ENCODE peak calls at places on chromosome 5, in six cellular contexts. S, K, Z, G, U and Y are unnamed samples.

GRCh38 chr5:26757941-26758340 is 280.4 kb downstream of the CDH9 start:
- DNase-seq in S (no peak), K (no peak), Z (no peak), G (no peak), U (no peak), Y (no peak)

GRCh38 chr5:131109540-131110255 is 55.4 kb downstream of the HINT1 start:
- DNase-seq in S (no peak), K (peak), Z (no peak), G (no peak), U (no peak), Y (no peak)

GRCh38 chr5:137668574-137669093 is 67.3 kb downstream of the KLHL3 start:
- DNase-seq in S (no peak), K (no peak), Z (peak), G (no peak), U (no peak), Y (no peak)

GRCh38 chr5:55104966-55105701 is 2.7 kb downstream of the GZMA start:
- DNase-seq in S (no peak), K (no peak), Z (peak), G (no peak), U (no peak), Y (no peak)

GRCh38 chr5:149860801-149861322 is 83.7 kb downstream of the PDE6A start:
- DNase-seq in S (no peak), K (no peak), Z (no peak), G (peak), U (no peak), Y (peak)

GRCh38 chr5:148998174-148998797 is 64.6 kb downstream of the SH3TC2 start:
- DNase-seq in S (no peak), K (peak), Z (peak), G (no peak), U (no peak), Y (peak)

GRCh38 chr5:96709152-96709821 is 47.1 kb downstream of the CAST start:
- DNase-seq in S (no peak), K (no peak), Z (no peak), G (no peak), U (no peak), Y (no peak)

GRCh38 chr5:93735378-93735777 is 6.0 kb downstream of the POU5F2 start:
- DNase-seq in S (no peak), K (no peak), Z (no peak), G (no peak), U (no peak), Y (no peak)

GRCh38 chr5:151031554-151031953 is 11.2 kb downstream of the GPX3 start:
- DNase-seq in S (no peak), K (no peak), Z (no peak), G (no peak), U (no peak), Y (no peak)

GRCh38 chr5:81779125-81779934 is 28.4 kb upstream of the SSBP2 start:
- DNase-seq in S (peak), K (no peak), Z (no peak), G (peak), U (peak), Y (peak)

GRCh38 chr5:167684251-167684650 is 607.2 kb upstream of the WWC1 start:
- DNase-seq in S (no peak), K (no peak), Z (no peak), G (no peak), U (no peak), Y (no peak)

GRCh38 chr5:144427871-144428270 is 257.2 kb downstream of the KCTD16 start:
- DNase-seq in S (no peak), K (no peak), Z (no peak), G (no peak), U (no peak), Y (no peak)

GRCh38 chr5:112917453-112918005 is 4.5 kb downstream of the REEP5 start:
- DNase-seq in S (no peak), K (no peak), Z (no peak), G (no peak), U (no peak), Y (no peak)

GRCh38 chr5:128053291-128053954 is 30.1 kb upstream of the SLC12A2 start:
- DNase-seq in S (no peak), K (no peak), Z (no peak), G (no peak), U (no peak), Y (no peak)

GRCh38 chr5:173329370-173330150 is 1.3 kb upstream of the STC2 start:
- DNase-seq in S (no peak), K (no peak), Z (no peak), G (no peak), U (no peak), Y (no peak)

GRCh38 chr5:148636353-148636752 is 18.0 kb downstream of the HTR4 start:
- DNase-seq in S (no peak), K (no peak), Z (no peak), G (no peak), U (no peak), Y (no peak)

GRCh38 chr5:74116266-74116665 is 490.3 kb downstream of the ARHGEF28 start:
- DNase-seq in S (no peak), K (no peak), Z (peak), G (no peak), U (no peak), Y (no peak)

GRCh38 chr5:158483202-158483870 is 616.4 kb downstream of the EBF1 start:
- DNase-seq in S (no peak), K (no peak), Z (no peak), G (no peak), U (no peak), Y (no peak)

GRCh38 chr5:7762267-7762666 is 88.7 kb downstream of the CFAP90 start:
- DNase-seq in S (no peak), K (no peak), Z (peak), G (no peak), U (no peak), Y (no peak)

GRCh38 chr5:58114324-58114723 is 345.6 kb downstream of the PLK2 start:
- DNase-seq in S (no peak), K (no peak), Z (no peak), G (no peak), U (no peak), Y (no peak)

GRCh38 chr5:139895647-139896046 is 100.0 kb downstream of the PSD2 start:
- DNase-seq in S (no peak), K (no peak), Z (no peak), G (peak), U (no peak), Y (no peak)

GRCh38 chr5:181283347-181283746 is 22.4 kb upstream of the TRIM52 start:
- DNase-seq in S (no peak), K (no peak), Z (no peak), G (no peak), U (no peak), Y (no peak)

GRCh38 chr5:170783498-170784247 is at the start of gene GABRP:
- DNase-seq in S (peak), K (no peak), Z (no peak), G (no peak), U (no peak), Y (no peak)

GRCh38 chr5:3602713-3603502 is 7.3 kb downstream of the IRX1 start:
- DNase-seq in S (peak), K (no peak), Z (no peak), G (no peak), U (no peak), Y (peak)

GRCh38 chr5:77852068-77852513 is 76.0 kb upstream of the TBCA start:
- DNase-seq in S (no peak), K (no peak), Z (peak), G (no peak), U (no peak), Y (no peak)

GRCh38 chr5:41921874-41922273 is 3.2 kb upstream of the FBXO4 start:
- DNase-seq in S (no peak), K (no peak), Z (no peak), G (no peak), U (no peak), Y (no peak)

GRCh38 chr5:41924526-41924871 is 582 bp upstream of the FBXO4 start:
- DNase-seq in S (no peak), K (no peak), Z (no peak), G (no peak), U (no peak), Y (no peak)

GRCh38 chr5:41925555-41925946 is 470 bp downstream of the FBXO4 start:
- DNase-seq in S (peak), K (peak), Z (no peak), G (peak), U (peak), Y (peak)

GRCh38 chr5:41927604-41928003 is 2.5 kb downstream of the FBXO4 start:
- DNase-seq in S (no peak), K (no peak), Z (no peak), G (no peak), U (no peak), Y (no peak)

GRCh38 chr5:41924872-41925554 is at the start of gene FBXO4:
- DNase-seq in S (peak), K (peak), Z (peak), G (peak), U (peak), Y (peak)
- TF ChIP-seq EP300 in S (no peak), K (no peak), Z (no peak), G (peak), U (no peak), Y (no peak)

DNA sequence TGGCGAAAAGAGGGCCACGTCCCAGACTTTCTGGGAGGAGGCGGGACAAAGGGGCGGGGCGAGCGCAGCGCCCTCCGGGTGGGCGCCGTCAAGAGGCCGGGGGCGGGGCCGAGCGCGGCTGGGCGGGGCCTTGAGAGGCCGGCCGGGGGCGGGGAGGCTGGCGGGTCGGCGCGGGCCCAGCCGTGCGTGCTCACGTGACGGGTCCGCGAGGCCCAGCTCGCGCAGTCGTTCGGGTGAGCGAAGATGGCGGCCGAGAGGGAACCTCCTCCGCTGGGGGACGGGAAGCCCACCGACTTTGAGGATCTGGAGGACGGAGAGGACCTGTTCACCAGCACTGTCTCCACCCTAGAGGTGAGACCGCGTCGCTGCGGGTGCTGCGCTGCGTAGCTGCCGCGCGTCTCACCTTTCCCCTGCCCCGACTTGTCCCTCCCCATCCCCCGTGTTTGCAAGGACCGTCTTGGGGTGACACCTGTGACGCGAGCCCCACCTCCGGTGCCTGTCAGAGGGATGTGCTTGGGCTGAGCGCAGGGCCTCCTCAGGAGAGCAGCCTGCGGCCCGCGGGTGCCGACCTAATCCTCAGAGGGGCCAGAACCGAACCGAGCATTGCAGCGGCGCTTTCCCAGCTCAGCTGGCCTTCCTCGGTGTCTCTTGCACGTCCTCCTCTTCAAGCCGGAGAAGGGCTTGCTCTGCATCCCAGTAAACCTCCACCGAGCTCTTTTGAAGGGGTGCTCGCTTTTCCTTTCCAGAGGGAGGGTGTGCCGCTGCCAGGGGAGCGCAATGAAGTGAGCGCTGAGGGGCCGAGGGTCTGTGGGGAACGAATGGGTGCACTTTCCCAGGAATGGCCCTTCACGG is at the start of gene SNX2:
- DNase-seq in S (peak), K (peak), Z (peak), G (peak), U (peak), Y (peak)
- TF ChIP-seq POLR2A in S (no peak), K (peak), Z (peak), G (peak), U (no peak), Y (peak)

GRCh38 chr5:133225671-133226152 is 173.9 kb downstream of the HSPA4 start:
- DNase-seq in S (no peak), K (peak), Z (no peak), G (peak), U (no peak), Y (no peak)

GRCh38 chr5:133222040-133222439 is 170.2 kb downstream of the HSPA4 start:
- DNase-seq in S (no peak), K (no peak), Z (no peak), G (peak), U (no peak), Y (no peak)

GRCh38 chr5:133222521-133222920 is 170.7 kb downstream of the HSPA4 start:
- DNase-seq in S (no peak), K (no peak), Z (no peak), G (no peak), U (no peak), Y (no peak)

GRCh38 chr5:133220851-133221674 is 169.2 kb downstream of the HSPA4 start:
- DNase-seq in S (no peak), K (no peak), Z (no peak), G (peak), U (no peak), Y (no peak)

GRCh38 chr5:133222979-133223378 is 171.2 kb downstream of the HSPA4 start:
- DNase-seq in S (no peak), K (no peak), Z (no peak), G (peak), U (no peak), Y (no peak)
- TF ChIP-seq EP300 in S (no peak), K (no peak), Z (no peak), G (no peak), U (no peak), Y (no peak)

GRCh38 chr5:14069021-14069420 is 74.1 kb upstream of the TRIO start:
- DNase-seq in S (no peak), K (no peak), Z (no peak), G (no peak), U (no peak), Y (no peak)
- TF ChIP-seq POLR2A in S (no peak), K (no peak), Z (no peak), G (no peak), U (no peak), Y (no peak)

DNA sequence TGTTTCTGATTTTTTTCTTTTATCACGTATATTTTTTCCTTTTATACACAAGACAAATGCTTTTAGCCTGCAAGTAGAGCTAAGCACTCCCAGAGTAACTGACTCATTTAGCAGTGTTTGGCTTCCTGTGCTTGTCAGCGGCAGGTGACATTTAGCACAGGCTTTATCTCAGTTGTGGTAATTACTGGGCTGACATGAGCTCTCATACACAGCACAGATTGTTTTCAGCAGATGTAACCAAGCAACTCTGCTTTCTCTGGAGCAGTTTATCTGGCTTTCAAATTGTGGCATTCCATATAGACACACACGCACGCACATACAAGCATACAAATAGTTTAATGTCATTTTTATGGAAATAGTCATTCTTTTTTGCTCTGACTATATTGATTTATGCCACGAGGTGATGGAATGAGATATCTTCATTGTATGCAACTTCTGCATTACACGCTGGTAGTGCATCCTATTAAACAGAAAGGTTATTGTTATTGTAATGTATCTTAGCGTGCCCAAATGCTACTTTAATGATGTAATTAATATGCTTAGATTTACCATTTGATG is 379.0 kb upstream of the GRAMD2B start:
- DNase-seq in S (no peak), K (no peak), Z (no peak), G (no peak), U (no peak), Y (no peak)
- TF ChIP-seq EP300 in S (no peak), K (no peak), Z (no peak), G (no peak), U (no peak), Y (no peak)

GRCh38 chr5:134227259-134227658 is 1.4 kb upstream of the PPP2CA start:
- DNase-seq in S (no peak), K (no peak), Z (no peak), G (peak), U (peak), Y (no peak)
- TF ChIP-seq POLR2A in S (no peak), K (no peak), Z (no peak), G (no peak), U (no peak), Y (no peak)